ENCODE peak calls at places on chromosome 6, in five cellular contexts. E is cardiac fibroblast, Z is astrocyte of the spinal cord, U is SJSA1, H is tibial nerve. Q is an unnamed sample.

GRCh38 chr6:41073968-41074691 is 1.4 kb downstream of the NFYA start:
- DNase-seq in E (peak; percentile 25), Z (peak; percentile 31), U (no peak), H (no peak), Q (no peak)

GRCh38 chr6:169950558-169950957 is 199.1 kb downstream of the ERMARD start:
- DNase-seq in E (no peak), Z (no peak), U (no peak), H (no peak), Q (no peak)

GRCh38 chr6:33163540-33163939 is 28.7 kb downstream of the COL11A2 start:
- DNase-seq in E (no peak), Z (no peak), U (no peak), H (no peak), Q (peak; percentile 83)

GRCh38 chr6:143450453-143451362 is at the start of the genes ADAT2 and PEX3:
- DNase-seq in E (peak; percentile 96), Z (peak; percentile 97), U (peak; percentile 95), H (peak; percentile 69), Q (peak; percentile 98)

GRCh38 chr6:14705841-14706377 is 540.0 kb upstream of the JARID2 start:
- DNase-seq in E (no peak), Z (no peak), U (no peak), H (no peak), Q (no peak)

GRCh38 chr6:5619249-5619648 is 357.9 kb downstream of the FARS2 start:
- DNase-seq in E (no peak), Z (no peak), U (no peak), H (no peak), Q (no peak)

GRCh38 chr6:35036059-35036827 is 104.9 kb downstream of the TCP11 start:
- DNase-seq in E (no peak), Z (no peak), U (no peak), H (no peak), Q (peak; percentile 52)

GRCh38 chr6:30836957-30837356 is 47.4 kb upstream of the DDR1 start:
- DNase-seq in E (no peak), Z (no peak), U (no peak), H (no peak), Q (no peak)

GRCh38 chr6:35330541-35331119 is 11.7 kb upstream of the PPARD start:
- DNase-seq in E (no peak), Z (no peak), U (no peak), H (no peak), Q (no peak)

GRCh38 chr6:154298297-154298696 is 58.3 kb downstream of the IPCEF1 start:
- DNase-seq in E (peak; percentile 59), Z (peak; percentile 66), U (no peak), H (no peak), Q (no peak)

GRCh38 chr6:131368077-131368911 is 204.7 kb upstream of the ARG1 start:
- DNase-seq in E (peak; percentile 6), Z (peak; percentile 49), U (no peak), H (peak; percentile 17), Q (no peak)

DNA sequence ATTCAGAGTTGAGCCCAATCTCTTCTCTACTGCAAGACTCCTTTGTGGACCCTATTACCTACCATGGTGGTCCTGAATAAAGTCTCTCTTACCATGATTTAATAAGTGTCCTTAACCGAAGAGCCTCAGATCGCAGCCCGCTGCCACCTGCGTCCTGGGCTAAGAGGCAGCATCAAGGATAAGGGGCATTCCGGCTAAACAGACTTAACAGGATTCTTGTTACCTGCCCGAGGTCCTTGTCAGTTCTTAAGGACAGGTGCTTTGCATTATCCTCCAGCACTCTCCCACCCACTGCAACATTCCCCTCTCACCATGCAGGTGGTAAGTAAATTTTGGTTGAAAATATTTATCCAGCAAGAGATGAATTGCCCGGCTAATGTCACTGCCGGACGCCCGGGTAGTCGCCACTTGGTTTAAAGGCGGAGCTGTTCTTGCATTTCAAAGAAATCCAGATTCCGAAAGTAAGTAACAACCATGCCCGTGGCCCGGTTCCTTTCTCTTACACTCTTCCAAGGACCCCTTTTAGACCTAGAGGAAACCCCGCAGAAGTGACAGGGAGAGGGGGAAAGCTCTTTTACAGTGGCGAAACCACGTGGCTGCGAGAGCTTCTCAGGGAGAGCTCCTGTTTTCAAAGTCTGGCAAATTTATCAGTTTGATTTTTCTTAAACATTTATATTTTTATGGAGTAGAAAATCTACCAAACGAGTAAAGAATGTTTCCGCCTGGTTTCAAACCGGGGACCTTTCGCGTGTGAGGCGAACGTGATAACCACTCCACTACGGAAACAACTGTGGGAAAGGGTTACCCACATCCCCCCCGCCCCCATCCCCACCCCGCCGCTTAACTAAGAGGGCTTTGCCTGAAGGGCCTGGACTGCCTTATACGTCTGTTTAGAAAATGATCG is 41.9 kb upstream of the PRSS16 start:
- DNase-seq in E (peak; percentile 42), Z (no peak), U (no peak), H (no peak), Q (no peak)
- H3K4me3 ChIP-seq in E (peak overlapping the region; percentile 8), Z (peak overlapping the region; percentile 30), U (no peak overlapping the region), H (no peak overlapping the region), Q (no peak overlapping the region)

DNA sequence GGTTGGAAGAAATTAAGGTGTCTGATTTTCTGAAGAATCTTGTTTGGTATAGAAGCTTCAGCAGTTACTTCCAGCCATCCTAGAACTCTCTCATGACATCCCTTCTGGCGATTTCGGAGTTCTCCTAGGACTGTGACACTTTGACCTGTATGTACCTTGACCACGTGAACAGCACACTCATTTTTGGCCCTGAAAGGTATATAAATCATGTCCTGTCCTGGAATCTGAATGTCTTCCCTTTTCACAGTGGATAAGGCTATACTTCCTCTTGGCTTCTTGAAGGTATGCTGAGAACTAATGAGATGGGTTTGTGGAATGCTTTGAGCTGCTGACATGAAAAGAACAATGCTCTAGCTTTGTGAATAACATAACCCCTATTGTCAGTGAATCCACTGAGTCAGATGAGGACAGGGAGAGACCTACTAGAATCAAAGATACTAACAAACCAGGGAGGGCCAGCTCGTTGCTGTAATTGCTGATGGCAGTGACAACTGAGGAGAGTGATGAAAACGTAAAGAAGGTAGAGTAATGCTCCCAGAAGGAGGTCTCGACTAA is 6.0 kb upstream of the ZDHHC14 start:
- DNase-seq in E (peak; percentile 38), Z (no peak), U (no peak), H (no peak), Q (no peak)
- H3K4me3 ChIP-seq in E (no peak overlapping the region), Z (no peak overlapping the region), U (no peak overlapping the region), H (no peak overlapping the region), Q (no peak overlapping the region)

GRCh38 chr6:13302751-13303667 is 25.3 kb downstream of the TBC1D7 start:
- DNase-seq in E (peak; percentile 100), Z (peak; percentile 90), U (peak; percentile 89), H (no peak), Q (peak; percentile 93)
- H3K4me3 ChIP-seq in E (no peak overlapping the region), Z (no peak overlapping the region), U (peak overlapping the region; percentile 7), H (no peak overlapping the region), Q (no peak overlapping the region)

GRCh38 chr6:110566346-110567125 is 90.1 kb upstream of the SLC22A16 start:
- DNase-seq in E (no peak), Z (no peak), U (no peak), H (no peak), Q (no peak)
- H3K4me3 ChIP-seq in E (no peak overlapping the region), Z (no peak overlapping the region), U (no peak overlapping the region), H (no peak overlapping the region), Q (no peak overlapping the region)

GRCh38 chr6:43076928-43077809 is 1.1 kb downstream of the PTK7 start:
- DNase-seq in E (peak; percentile 42), Z (peak; percentile 47), U (peak; percentile 68), H (no peak), Q (no peak)

GRCh38 chr6:43077981-43078411 is 1.9 kb downstream of the PTK7 start:
- DNase-seq in E (no peak), Z (no peak), U (no peak), H (no peak), Q (no peak)

GRCh38 chr6:43076093-43076927 is at the start of gene PTK7:
- DNase-seq in E (peak; percentile 43), Z (peak; percentile 72), U (peak; percentile 67), H (no peak), Q (no peak)

GRCh38 chr6:43081043-43081442 is 4.9 kb downstream of the PTK7 start:
- DNase-seq in E (no peak), Z (no peak), U (no peak), H (no peak), Q (no peak)

DNA sequence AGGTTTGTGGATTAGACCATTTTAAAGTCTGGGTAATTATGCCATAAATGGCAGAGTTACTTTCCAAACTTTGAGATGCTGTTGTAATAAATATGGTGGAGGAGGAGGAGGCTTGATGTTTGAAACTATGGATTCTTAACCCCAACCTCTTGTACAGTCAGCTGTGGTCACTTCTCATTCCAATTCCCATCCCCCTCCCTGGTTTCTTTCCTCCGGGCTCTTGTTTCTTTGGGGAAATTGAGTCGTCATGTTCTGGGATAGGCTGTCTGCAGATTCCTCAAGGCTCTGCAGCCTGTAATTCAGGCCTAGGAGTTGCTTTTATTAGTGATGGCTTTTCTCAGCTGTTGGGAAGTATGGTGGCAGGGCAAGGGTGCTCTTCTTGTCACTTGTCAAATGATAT is 2.5 kb downstream of the PTK7 start:
- DNase-seq in E (no peak), Z (peak; percentile 59), U (no peak), H (no peak), Q (no peak)
- H3K4me3 ChIP-seq in E (no peak overlapping the region), Z (peak overlapping the region; percentile 91), U (no peak overlapping the region), H (no peak overlapping the region), Q (no peak overlapping the region)

GRCh38 chr6:139801571-139802321 is 427.3 kb upstream of the CITED2 start:
- DNase-seq in E (peak; percentile 28), Z (peak; percentile 33), U (no peak), H (no peak), Q (no peak)
- H3K4me3 ChIP-seq in E (no peak overlapping the region), Z (no peak overlapping the region), U (no peak overlapping the region), H (no peak overlapping the region), Q (no peak overlapping the region)

Q was measured in lower leg skin.